ENCODE peak calls at places on chromosomes 4 and X, in seven cellular contexts. One of them, this sample, is unnamed.

GRCh38 chr4:78878031-78878430 is 61.2 kb downstream of the PAQR3 start:
- DNase-seq in IMR-90: no peak
- DNase-seq in fibroblast of pulmonary artery: no peak
- DNase-seq in fibroblast of lung: no peak
- DNase-seq in left ventricle myocardium inferior: no peak
- DNase-seq in body of pancreas: no peak
- DNase-seq in BJ: no peak
- DNase-seq in this sample: no peak

GRCh38 chr4:180923476-180923875 is 1319.7 kb upstream of the TENM3 start:
- DNase-seq in IMR-90: peak
- DNase-seq in fibroblast of pulmonary artery: peak
- DNase-seq in fibroblast of lung: peak
- DNase-seq in left ventricle myocardium inferior: no peak
- DNase-seq in body of pancreas: no peak
- DNase-seq in BJ: peak
- DNase-seq in this sample: no peak

GRCh38 chrX:29690061-29690460 is 525.3 kb upstream of the MAGEB2 start:
- DNase-seq in IMR-90: peak
- DNase-seq in fibroblast of pulmonary artery: peak
- DNase-seq in fibroblast of lung: peak
- DNase-seq in left ventricle myocardium inferior: no peak
- DNase-seq in body of pancreas: no peak
- DNase-seq in BJ: no peak
- DNase-seq in this sample: no peak

GRCh38 chr4:86058621-86059020 is 301.2 kb downstream of the MAPK10 start:
- DNase-seq in IMR-90: no peak
- DNase-seq in fibroblast of pulmonary artery: no peak
- DNase-seq in fibroblast of lung: no peak
- DNase-seq in left ventricle myocardium inferior: no peak
- DNase-seq in body of pancreas: no peak
- DNase-seq in BJ: no peak
- DNase-seq in this sample: no peak

GRCh38 chr4:8254076-8254475 is 15.5 kb upstream of the HTRA3 start:
- DNase-seq in IMR-90: no peak
- DNase-seq in fibroblast of pulmonary artery: no peak
- DNase-seq in fibroblast of lung: no peak
- DNase-seq in left ventricle myocardium inferior: no peak
- DNase-seq in body of pancreas: no peak
- DNase-seq in BJ: no peak
- DNase-seq in this sample: no peak

GRCh38 chr4:74189331-74190043 is 31.6 kb downstream of the MTHFD2L start:
- DNase-seq in IMR-90: peak
- DNase-seq in fibroblast of pulmonary artery: peak
- DNase-seq in fibroblast of lung: peak
- DNase-seq in left ventricle myocardium inferior: no peak
- DNase-seq in body of pancreas: peak
- DNase-seq in BJ: peak
- DNase-seq in this sample: peak

GRCh38 chr4:54213812-54214211 is 15.3 kb upstream of the PDGFRA start:
- DNase-seq in IMR-90: no peak
- DNase-seq in fibroblast of pulmonary artery: peak
- DNase-seq in fibroblast of lung: peak
- DNase-seq in left ventricle myocardium inferior: no peak
- DNase-seq in body of pancreas: no peak
- DNase-seq in BJ: no peak
- DNase-seq in this sample: no peak

GRCh38 chr4:2256781-2257191 is 5.1 kb downstream of the MXD4 start:
- DNase-seq in IMR-90: no peak
- DNase-seq in fibroblast of pulmonary artery: peak
- DNase-seq in fibroblast of lung: no peak
- DNase-seq in left ventricle myocardium inferior: peak
- DNase-seq in body of pancreas: peak
- DNase-seq in BJ: no peak
- DNase-seq in this sample: no peak

GRCh38 chrX:124033821-124034220 is 72.3 kb downstream of the STAG2 start:
- DNase-seq in IMR-90: peak
- DNase-seq in fibroblast of pulmonary artery: peak
- DNase-seq in fibroblast of lung: peak
- DNase-seq in left ventricle myocardium inferior: no peak
- DNase-seq in body of pancreas: no peak
- DNase-seq in BJ: no peak
- DNase-seq in this sample: no peak

GRCh38 chr4:33134366-33134765 is 2414.2 kb downstream of the PCDH7 start:
- DNase-seq in IMR-90: no peak
- DNase-seq in fibroblast of pulmonary artery: no peak
- DNase-seq in fibroblast of lung: no peak
- DNase-seq in left ventricle myocardium inferior: no peak
- DNase-seq in body of pancreas: no peak
- DNase-seq in BJ: no peak
- DNase-seq in this sample: no peak

GRCh38 chr4:38237139-38237538 is 276.9 kb downstream of the PTTG2 start:
- DNase-seq in IMR-90: peak
- DNase-seq in fibroblast of pulmonary artery: peak
- DNase-seq in fibroblast of lung: peak
- DNase-seq in left ventricle myocardium inferior: no peak
- DNase-seq in body of pancreas: peak
- DNase-seq in BJ: peak
- DNase-seq in this sample: no peak

GRCh38 chrX:10381218-10381617 is 224.4 kb downstream of the CLCN4 start:
- DNase-seq in IMR-90: no peak
- DNase-seq in fibroblast of pulmonary artery: no peak
- DNase-seq in fibroblast of lung: peak
- DNase-seq in left ventricle myocardium inferior: no peak
- DNase-seq in body of pancreas: no peak
- DNase-seq in BJ: no peak
- DNase-seq in this sample: no peak
- H3K4me3 ChIP-seq in IMR-90: no peak
- H3K4me3 ChIP-seq in fibroblast of pulmonary artery: no peak
- H3K4me3 ChIP-seq in fibroblast of lung: no peak
- H3K4me3 ChIP-seq in left ventricle myocardium inferior: no peak
- H3K4me3 ChIP-seq in body of pancreas: no peak
- H3K4me3 ChIP-seq in BJ: no peak
- H3K4me3 ChIP-seq in this sample: no peak

GRCh38 chrX:118324588-118324987 is 21.3 kb upstream of the WDR44 start:
- DNase-seq in IMR-90: no peak
- DNase-seq in fibroblast of pulmonary artery: no peak
- DNase-seq in fibroblast of lung: no peak
- DNase-seq in left ventricle myocardium inferior: no peak
- DNase-seq in body of pancreas: no peak
- DNase-seq in BJ: no peak
- DNase-seq in this sample: no peak

GRCh38 chrX:118329179-118329578 is 16.7 kb upstream of the WDR44 start:
- DNase-seq in IMR-90: no peak
- DNase-seq in fibroblast of pulmonary artery: no peak
- DNase-seq in fibroblast of lung: no peak
- DNase-seq in left ventricle myocardium inferior: no peak
- DNase-seq in body of pancreas: no peak
- DNase-seq in BJ: no peak
- DNase-seq in this sample: no peak

DNA sequence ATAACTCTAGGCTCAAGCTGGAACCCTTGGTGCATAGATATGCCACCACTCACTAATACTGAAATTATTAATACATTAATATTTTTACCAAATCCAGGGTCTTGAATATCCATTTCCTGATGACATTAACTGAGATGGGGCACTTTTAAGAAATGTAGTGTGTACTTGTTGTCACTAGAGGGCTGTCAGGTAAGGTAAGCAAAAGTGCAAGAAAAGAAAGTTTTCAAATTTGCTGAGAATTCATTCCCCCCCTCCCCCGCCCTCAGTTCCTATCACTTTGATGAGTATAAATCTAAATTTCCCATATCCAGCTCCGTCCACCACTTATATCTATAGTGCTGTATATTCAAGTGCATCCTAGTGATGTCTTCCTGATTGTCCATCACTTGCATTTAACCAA is 20.5 kb upstream of the WDR44 start:
- DNase-seq in IMR-90: no peak
- DNase-seq in fibroblast of pulmonary artery: peak
- DNase-seq in fibroblast of lung: no peak
- DNase-seq in left ventricle myocardium inferior: no peak
- DNase-seq in body of pancreas: no peak
- DNase-seq in BJ: no peak
- DNase-seq in this sample: no peak
- TF ChIP-seq CTCF in IMR-90: peak
- TF ChIP-seq CTCF in fibroblast of pulmonary artery: peak
- TF ChIP-seq CTCF in fibroblast of lung: peak
- TF ChIP-seq CTCF in left ventricle myocardium inferior: peak
- TF ChIP-seq CTCF in body of pancreas: no peak
- TF ChIP-seq CTCF in BJ: peak
- TF ChIP-seq CTCF in this sample: peak

GRCh38 chr4:185780472-185780871 is 31.5 kb downstream of the SORBS2 start:
- DNase-seq in IMR-90: no peak
- DNase-seq in fibroblast of pulmonary artery: no peak
- DNase-seq in fibroblast of lung: no peak
- DNase-seq in left ventricle myocardium inferior: no peak
- DNase-seq in body of pancreas: peak
- DNase-seq in BJ: no peak
- DNase-seq in this sample: no peak
- H3K4me3 ChIP-seq in IMR-90: no peak
- H3K4me3 ChIP-seq in fibroblast of pulmonary artery: no peak
- H3K4me3 ChIP-seq in fibroblast of lung: no peak
- H3K4me3 ChIP-seq in left ventricle myocardium inferior: no peak
- H3K4me3 ChIP-seq in body of pancreas: no peak
- H3K4me3 ChIP-seq in BJ: no peak
- H3K4me3 ChIP-seq in this sample: no peak

DNA sequence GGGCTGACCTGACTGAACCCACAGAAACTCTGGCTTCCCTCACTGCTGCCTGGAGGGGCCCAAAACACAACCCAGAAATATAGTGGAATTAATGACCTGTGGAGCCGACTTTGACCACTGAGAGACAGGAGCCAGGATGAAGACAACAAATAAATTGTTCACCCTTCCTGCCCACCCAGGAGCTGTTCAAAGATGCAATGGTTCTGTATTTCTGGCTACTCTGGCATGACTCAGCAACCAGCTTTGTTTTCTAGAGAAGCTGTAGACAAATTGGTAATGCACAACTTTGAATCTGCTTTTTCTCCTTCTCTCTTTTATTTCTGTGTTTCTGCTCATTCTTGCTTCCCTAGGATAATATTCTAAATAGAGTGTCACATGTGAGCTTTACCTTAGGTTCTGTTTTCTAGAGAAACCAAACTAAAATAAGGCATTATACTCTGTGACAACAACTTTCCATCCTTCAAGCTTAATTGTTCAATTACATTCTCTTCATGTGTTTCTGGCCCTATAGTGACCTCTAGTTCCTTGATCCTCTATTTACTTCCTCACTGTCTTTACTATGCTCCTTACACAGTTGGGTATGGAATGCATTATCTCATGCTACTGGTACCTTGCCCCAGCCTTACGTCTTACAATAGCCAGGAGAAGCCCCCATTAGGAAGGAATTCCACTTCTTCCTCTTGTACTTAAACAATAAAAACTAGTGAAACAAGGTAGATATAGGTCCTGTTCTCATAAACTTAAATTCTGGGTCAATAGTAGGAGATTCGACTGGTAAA is 6.5 kb upstream of the PRKG2 start:
- DNase-seq in IMR-90: peak
- DNase-seq in fibroblast of pulmonary artery: peak
- DNase-seq in fibroblast of lung: no peak
- DNase-seq in left ventricle myocardium inferior: no peak
- DNase-seq in body of pancreas: no peak
- DNase-seq in BJ: no peak
- DNase-seq in this sample: no peak
- TF ChIP-seq CTCF in IMR-90: no peak
- TF ChIP-seq CTCF in fibroblast of pulmonary artery: no peak
- TF ChIP-seq CTCF in fibroblast of lung: no peak
- TF ChIP-seq CTCF in left ventricle myocardium inferior: no peak
- TF ChIP-seq CTCF in body of pancreas: no peak
- TF ChIP-seq CTCF in BJ: no peak
- TF ChIP-seq CTCF in this sample: no peak

GRCh38 chr4:637536-637935 is 12.2 kb downstream of the PDE6B start:
- DNase-seq in IMR-90: no peak
- DNase-seq in fibroblast of pulmonary artery: no peak
- DNase-seq in fibroblast of lung: no peak
- DNase-seq in left ventricle myocardium inferior: no peak
- DNase-seq in body of pancreas: no peak
- DNase-seq in BJ: no peak
- DNase-seq in this sample: no peak
- H3K4me3 ChIP-seq in IMR-90: no peak
- H3K4me3 ChIP-seq in fibroblast of pulmonary artery: no peak
- H3K4me3 ChIP-seq in fibroblast of lung: no peak
- H3K4me3 ChIP-seq in left ventricle myocardium inferior: no peak
- H3K4me3 ChIP-seq in body of pancreas: no peak
- H3K4me3 ChIP-seq in BJ: no peak
- H3K4me3 ChIP-seq in this sample: no peak

GRCh38 chr4:40480291-40480690 is 145.2 kb downstream of the CHRNA9 start:
- DNase-seq in IMR-90: no peak
- DNase-seq in fibroblast of pulmonary artery: no peak
- DNase-seq in fibroblast of lung: no peak
- DNase-seq in left ventricle myocardium inferior: no peak
- DNase-seq in body of pancreas: no peak
- DNase-seq in BJ: no peak
- DNase-seq in this sample: no peak
- TF ChIP-seq CTCF in IMR-90: no peak
- TF ChIP-seq CTCF in fibroblast of pulmonary artery: no peak
- TF ChIP-seq CTCF in fibroblast of lung: no peak
- TF ChIP-seq CTCF in left ventricle myocardium inferior: no peak
- TF ChIP-seq CTCF in body of pancreas: no peak
- TF ChIP-seq CTCF in BJ: no peak
- TF ChIP-seq CTCF in this sample: no peak

GRCh38 chrX:2962346-2962745 is 33.2 kb upstream of the ARSD start:
- DNase-seq in IMR-90: no peak
- DNase-seq in fibroblast of pulmonary artery: no peak
- DNase-seq in fibroblast of lung: no peak
- DNase-seq in left ventricle myocardium inferior: no peak
- DNase-seq in body of pancreas: peak
- DNase-seq in BJ: no peak
- DNase-seq in this sample: no peak
- H3K4me3 ChIP-seq in IMR-90: no peak
- H3K4me3 ChIP-seq in fibroblast of pulmonary artery: no peak
- H3K4me3 ChIP-seq in fibroblast of lung: no peak
- H3K4me3 ChIP-seq in left ventricle myocardium inferior: no peak
- H3K4me3 ChIP-seq in body of pancreas: no peak
- H3K4me3 ChIP-seq in BJ: no peak
- H3K4me3 ChIP-seq in this sample: no peak

This sample was measured in LNCaP clone FGC.